ENCODE peak calls at places on chromosomes 12 and 14, in four cellular contexts. I is lung, R is endodermal cell, D is adrenal gland. V is an unnamed sample. For H3K27me3 and H3K36me3, the result is how much of the 10 kb centered on the place peaks cover.

GRCh38 chr12:124217508-124217981 is 77.3 kb upstream of the RFLNA start:
- DNase-seq in I (no peak), R (peak), D (no peak), V (no peak)

GRCh38 chr12:100926669-100927248 is 132.2 kb downstream of the ANO4 start:
- DNase-seq in I (no peak), R (peak), D (no peak), V (peak)

GRCh38 chr14:36582011-36582873 is at the start of gene NKX2-8:
- DNase-seq in I (no peak), R (peak), D (no peak), V (peak)

GRCh38 chr12:22416831-22417230 is 82.3 kb upstream of the ST8SIA1 start:
- DNase-seq in I (no peak), R (no peak), D (no peak), V (no peak)

GRCh38 chr12:46524778-46525177 is 152.2 kb upstream of the SLC38A2 start:
- DNase-seq in I (peak), R (no peak), D (peak), V (no peak)

GRCh38 chr12:55965941-55966407 is at the start of gene PMEL:
- DNase-seq in I (no peak), R (peak), D (no peak), V (peak)

GRCh38 chr12:42652048-42652447 is 62.5 kb upstream of the PRICKLE1 start:
- DNase-seq in I (no peak), R (no peak), D (no peak), V (peak)

GRCh38 chr12:44362947-44363346 is 513.2 kb downstream of the NELL2 start:
- DNase-seq in I (no peak), R (no peak), D (no peak), V (no peak)

GRCh38 chr14:45891417-45892080 is 638.5 kb upstream of the MIS18BP1 start:
- DNase-seq in I (no peak), R (peak), D (peak), V (peak)

DNA sequence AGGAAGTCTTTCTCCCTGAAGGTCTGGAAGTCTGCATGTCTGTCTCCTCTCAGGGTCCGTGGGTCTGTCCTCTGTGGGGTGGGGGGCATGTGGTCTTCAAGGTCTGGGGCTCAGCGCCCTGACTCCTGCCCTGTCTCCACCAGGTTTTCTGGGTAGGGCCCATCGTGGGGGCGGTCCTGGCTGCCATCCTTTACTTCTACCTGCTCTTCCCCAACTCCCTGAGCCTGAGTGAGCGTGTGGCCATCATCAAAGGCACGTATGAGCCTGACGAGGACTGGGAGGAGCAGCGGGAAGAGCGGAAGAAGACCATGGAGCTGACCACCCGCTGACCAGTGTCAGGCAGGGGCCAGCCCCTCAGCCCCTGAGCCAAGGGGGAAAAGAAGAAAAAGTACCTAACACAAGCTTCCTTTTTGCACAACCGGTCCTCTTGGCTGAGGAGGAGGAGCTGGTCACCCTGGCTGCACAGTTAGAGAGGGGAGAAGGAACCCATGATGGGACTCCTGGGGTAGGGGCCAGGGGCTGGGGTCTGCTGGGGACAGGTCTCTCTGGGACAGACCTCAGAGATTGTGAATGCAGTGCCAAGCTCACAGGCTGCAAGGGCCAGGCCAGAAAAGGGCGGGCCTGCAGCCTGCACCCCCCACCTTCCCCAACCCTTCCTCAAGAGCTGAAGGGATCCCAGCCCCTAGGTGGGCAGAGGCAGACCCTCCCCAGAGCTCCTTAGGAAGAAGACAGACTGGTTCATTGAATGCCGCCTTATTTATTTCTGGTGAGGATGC is 3.4 kb downstream of the AQP5 start:
- DNase-seq in I (no peak), R (no peak), D (no peak), V (no peak)
- H3K27me3 ChIP-seq in I (under half), R (half or more), D (under half), V (under half)

GRCh38 chr12:76348079-76348901 is at the start of gene BBS10:
- DNase-seq in I (peak), R (peak), D (peak), V (peak)

GRCh38 chr12:76345569-76345968 is 2.6 kb downstream of the BBS10 start:
- DNase-seq in I (no peak), R (no peak), D (no peak), V (no peak)

GRCh38 chr12:76346236-76346635 is 2.0 kb downstream of the BBS10 start:
- DNase-seq in I (no peak), R (no peak), D (no peak), V (no peak)

GRCh38 chr12:76341436-76342030 is 6.7 kb downstream of the BBS10 start:
- DNase-seq in I (no peak), R (no peak), D (no peak), V (no peak)

GRCh38 chr12:76346798-76347420 is 1.3 kb downstream of the BBS10 start:
- DNase-seq in I (no peak), R (no peak), D (peak), V (no peak)
- H3K4me3 ChIP-seq in I (no peak), R (peak), D (no peak), V (no peak)

GRCh38 chr14:94059998-94060397 is 21.0 kb downstream of the DDX24 start:
- DNase-seq in I (no peak), R (no peak), D (no peak), V (no peak)

GRCh38 chr14:94054936-94055335 is 26.1 kb downstream of the DDX24 start:
- DNase-seq in I (peak), R (peak), D (no peak), V (no peak)

GRCh38 chr14:94056579-94057308 is 24.3 kb downstream of the DDX24 start:
- DNase-seq in I (peak), R (no peak), D (no peak), V (no peak)

GRCh38 chr14:94058674-94059138 is 22.3 kb downstream of the DDX24 start:
- DNase-seq in I (peak), R (no peak), D (no peak), V (no peak)

DNA sequence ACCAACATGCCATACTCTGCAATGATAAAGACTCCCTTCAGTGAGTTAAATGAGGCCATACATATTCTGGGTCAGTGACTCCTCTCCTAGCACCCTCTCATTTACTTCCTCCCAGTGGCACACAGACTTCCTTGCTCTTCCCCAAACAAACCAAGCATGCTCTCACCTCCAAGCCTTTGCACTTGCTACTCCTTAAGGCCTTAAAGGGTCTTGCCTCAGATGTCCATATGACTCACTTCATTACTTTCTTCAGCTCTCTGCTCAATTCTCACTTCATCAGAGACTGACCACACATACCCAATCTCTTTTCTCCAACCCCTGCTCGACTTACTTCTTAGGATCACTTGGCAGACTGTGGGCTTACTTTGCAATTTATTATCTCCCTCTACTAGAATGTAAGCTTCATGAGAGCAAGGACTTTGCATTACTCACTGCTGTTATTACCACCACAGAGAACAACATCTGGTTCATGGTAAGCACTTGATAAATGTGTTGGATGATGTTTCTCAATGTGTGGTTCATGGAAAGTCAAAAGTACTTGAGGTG is 22.8 kb downstream of the DDX24 start:
- DNase-seq in I (peak), R (no peak), D (no peak), V (no peak)
- H3K36me3 ChIP-seq in I (half or more), R (half or more), D (half or more), V (half or more)

DNA sequence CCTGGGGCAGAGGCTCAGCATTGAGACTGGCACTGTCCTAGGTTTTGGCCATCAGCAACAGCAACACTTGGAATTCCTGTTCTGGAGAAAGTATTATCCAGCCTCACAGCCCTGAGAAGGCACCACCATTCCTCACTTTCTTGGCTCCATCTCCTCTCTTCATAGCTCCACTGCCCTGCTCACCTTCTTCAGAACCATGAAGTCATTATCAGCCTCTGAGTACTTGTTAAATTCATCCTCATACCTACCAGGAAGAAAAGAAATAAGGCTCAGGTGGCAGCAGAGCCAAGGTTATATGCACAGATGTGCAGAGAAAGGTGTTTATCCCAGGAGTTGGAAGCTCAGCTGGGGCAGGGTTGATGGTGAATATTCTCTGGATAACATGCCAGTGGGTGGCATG is 25.4 kb downstream of the KRT76 start:
- DNase-seq in I (no peak), R (no peak), D (no peak), V (no peak)
- H3K27me3 ChIP-seq in I (under half), R (half or more), D (under half), V (under half)

GRCh38 chr14:91374287-91374880 is 43.2 kb downstream of the CCDC88C start:
- DNase-seq in I (no peak), R (peak), D (no peak), V (no peak)
- H3K4me3 ChIP-seq in I (no peak), R (no peak), D (no peak), V (no peak)

GRCh38 chr12:104710940-104711725 is 247.0 kb downstream of the SLC41A2 start:
- DNase-seq in I (no peak), R (no peak), D (no peak), V (no peak)
- H3K36me3 ChIP-seq in I (under half), R (under half), D (under half), V (under half)

GRCh38 chr14:101666264-101666663 is 95.2 kb upstream of the PPP2R5C start:
- DNase-seq in I (no peak), R (no peak), D (no peak), V (no peak)
- H3K27me3 ChIP-seq in I (under half), R (under half), D (under half), V (under half)

GRCh38 chr14:99055019-99055418 is 217.0 kb downstream of the BCL11B start:
- DNase-seq in I (no peak), R (peak), D (no peak), V (no peak)
- H3K4me3 ChIP-seq in I (no peak), R (no peak), D (no peak), V (no peak)